ENCODE peak calls at places on chromosomes 13 and 19, in eight cellular contexts. O, R, B, A, V, E, M and F are unnamed samples.

GRCh38 chr13:41833201-41833600 is 127.7 kb downstream of the VWA8 start:
- DNase-seq in O (no peak), R (no peak), B (no peak), A (no peak), V (no peak), E (no peak), M (no peak), F (no peak)

GRCh38 chr13:113995051-113995601 is 21.2 kb upstream of the C13orf46 start:
- DNase-seq in O (no peak), R (no peak), B (no peak), A (no peak), V (no peak), E (no peak), M (no peak), F (no peak)

GRCh38 chr19:48895226-48895625 is 3.3 kb downstream of the TULP2 start:
- DNase-seq in O (no peak), R (no peak), B (no peak), A (no peak), V (no peak), E (no peak), M (no peak), F (no peak)

GRCh38 chr13:113009743-113010509 is 40.9 kb downstream of the MCF2L start:
- DNase-seq in O (no peak), R (no peak), B (no peak), A (no peak), V (no peak), E (no peak), M (no peak), F (no peak)

GRCh38 chr13:49933511-49933910 is 2.6 kb downstream of the SPRYD7 start:
- DNase-seq in O (no peak), R (no peak), B (no peak), A (no peak), V (no peak), E (no peak), M (no peak), F (no peak)

GRCh38 chr13:87778128-87778527 is 107.0 kb downstream of the SLITRK5 start:
- DNase-seq in O (no peak), R (no peak), B (no peak), A (no peak), V (no peak), E (no peak), M (no peak), F (no peak)

GRCh38 chr19:49997709-49998108 is 27.5 kb downstream of the VRK3 start:
- DNase-seq in O (peak; percentile 60), R (no peak), B (peak; percentile 34), A (no peak), V (no peak), E (no peak), M (no peak), F (peak; percentile 15)

GRCh38 chr19:52034051-52034728 is 6.0 kb upstream of the ZNF614 start:
- DNase-seq in O (no peak), R (no peak), B (no peak), A (no peak), V (no peak), E (no peak), M (no peak), F (no peak)

GRCh38 chr19:55677572-55678028 is 2.6 kb downstream of the EPN1 start:
- DNase-seq in O (no peak), R (no peak), B (no peak), A (no peak), V (no peak), E (no peak), M (no peak), F (no peak)

GRCh38 chr19:49851456-49852259 is 699 bp downstream of the PTOV1 start:
- DNase-seq in O (no peak), R (peak; percentile 58), B (peak; percentile 40), A (peak; percentile 33), V (no peak), E (no peak), M (no peak), F (no peak)

GRCh38 chr13:110302986-110303385 is 4.0 kb downstream of the COL4A1 start:
- DNase-seq in O (no peak), R (no peak), B (no peak), A (no peak), V (no peak), E (no peak), M (no peak), F (no peak)

GRCh38 chr13:113426591-113426986 is 26.7 kb downstream of the ADPRHL1 start:
- DNase-seq in O (no peak), R (no peak), B (no peak), A (no peak), V (no peak), E (no peak), M (peak; percentile 7), F (no peak)

GRCh38 chr19:1252221-1252817 is 3.9 kb downstream of the MIDN start:
- DNase-seq in O (peak; percentile 89), R (peak; percentile 91), B (peak; percentile 98), A (peak; percentile 69), V (peak; percentile 91), E (no peak), M (peak; percentile 74), F (peak; percentile 99)

GRCh38 chr19:18306903-18307681 is 15.8 kb downstream of the LSM4 start:
- DNase-seq in O (no peak), R (peak; percentile 63), B (no peak), A (peak; percentile 51), V (no peak), E (no peak), M (peak; percentile 73), F (peak; percentile 22)

GRCh38 chr19:5147971-5148793 is 179.3 kb downstream of the KDM4B start:
- DNase-seq in O (no peak), R (no peak), B (no peak), A (peak; percentile 10), V (no peak), E (no peak), M (no peak), F (peak; percentile 54)

GRCh38 chr13:112904436-112904960 is 64.5 kb upstream of the MCF2L start:
- DNase-seq in O (no peak), R (no peak), B (no peak), A (no peak), V (no peak), E (no peak), M (no peak), F (no peak)

GRCh38 chr13:98972059-98972458 is 5.8 kb downstream of the DOCK9 start:
- DNase-seq in O (no peak), R (no peak), B (no peak), A (no peak), V (no peak), E (no peak), M (no peak), F (no peak)

GRCh38 chr13:92657565-92657964 is 569.0 kb upstream of the GPC6 start:
- DNase-seq in O (no peak), R (no peak), B (no peak), A (no peak), V (no peak), E (no peak), M (no peak), F (no peak)

GRCh38 chr19:48121909-48122371 is 11.3 kb upstream of the PLA2G4C start:
- DNase-seq in O (peak; percentile 28), R (no peak), B (peak; percentile 87), A (no peak), V (no peak), E (no peak), M (no peak), F (no peak)

GRCh38 chr13:97403893-97404683 is 29.9 kb upstream of the RAP2A start:
- DNase-seq in O (no peak), R (no peak), B (peak; percentile 70), A (no peak), V (no peak), E (no peak), M (no peak), F (no peak)

GRCh38 chr19:2332341-2333026 is 4.0 kb downstream of the SPPL2B start:
- DNase-seq in O (no peak), R (no peak), B (peak; percentile 52), A (peak; percentile 64), V (no peak), E (no peak), M (peak; percentile 96), F (no peak)

GRCh38 chr13:105971720-105972119 is 563.7 kb downstream of the EFNB2 start:
- DNase-seq in O (no peak), R (no peak), B (no peak), A (no peak), V (no peak), E (no peak), M (no peak), F (no peak)

GRCh38 chr19:18233224-18233825 is 7.1 kb upstream of the PDE4C start:
- DNase-seq in O (peak; percentile 68), R (peak; percentile 28), B (peak; percentile 73), A (peak; percentile 57), V (no peak), E (peak; percentile 65), M (peak; percentile 60), F (peak; percentile 53)